ENCODE peak calls at places on chromosomes 2 and 18, in four cellular contexts. A is IMR-90, W is H1, P is mesendoderm. B is an unnamed sample.

GRCh38 chr18:23438608-23439366 is 14.3 kb upstream of the RIOK3 start:
- DNase-seq in A (no peak), W (no peak), P (no peak), B (no peak)

GRCh38 chr2:23241106-23241505 is 143.9 kb upstream of the KLHL29 start:
- DNase-seq in A (no peak), W (no peak), P (no peak), B (no peak)

GRCh38 chr2:140808816-140809215 is 1322.0 kb downstream of the LRP1B start:
- DNase-seq in A (no peak), W (no peak), P (peak), B (no peak)

GRCh38 chr2:95008311-95008710 is 17.2 kb upstream of the MAL start:
- DNase-seq in A (no peak), W (no peak), P (no peak), B (no peak)

GRCh38 chr2:10272464-10272863 is 30.2 kb upstream of the HPCAL1 start:
- DNase-seq in A (no peak), W (no peak), P (no peak), B (no peak)

GRCh38 chr2:228600265-228600664 is 418.8 kb upstream of the SPHKAP start:
- DNase-seq in A (peak), W (no peak), P (no peak), B (no peak)

GRCh38 chr2:237590272-237591020 is at the start of gene RAB17:
- DNase-seq in A (peak), W (no peak), P (peak), B (peak)

GRCh38 chr2:237488901-237489860 is 2.1 kb downstream of the MLPH start:
- DNase-seq in A (peak), W (no peak), P (peak), B (no peak)

GRCh38 chr18:23779696-23780303 is 90.5 kb downstream of the LAMA3 start:
- DNase-seq in A (peak), W (no peak), P (peak), B (no peak)

GRCh38 chr2:457792-458430 is 170.0 kb upstream of the ALKAL2 start:
- DNase-seq in A (no peak), W (no peak), P (no peak), B (no peak)

GRCh38 chr2:233712596-233713261 is at the start of gene UGT1A5:
- DNase-seq in A (no peak), W (no peak), P (no peak), B (no peak)

DNA sequence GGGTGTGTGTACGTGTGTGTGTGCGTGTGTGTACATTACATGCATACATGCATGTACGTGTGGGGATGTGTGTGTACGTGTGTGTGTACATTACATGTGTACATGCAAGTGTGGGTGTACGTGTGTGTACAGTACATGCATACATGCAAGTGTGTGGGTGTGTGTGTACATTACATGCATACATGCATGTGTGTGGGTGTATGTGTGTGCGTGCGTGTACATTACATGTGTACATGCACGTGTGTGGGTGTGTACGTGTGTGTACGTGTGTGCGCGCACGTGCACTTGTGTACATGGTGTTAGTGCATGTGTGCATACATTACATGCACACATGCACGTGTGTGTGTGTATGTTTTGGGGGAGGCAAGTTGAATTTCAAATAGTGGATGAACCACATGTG is 300.6 kb downstream of the CELF4 start:
- DNase-seq in A (no peak), W (no peak), P (no peak), B (no peak)
- H3K56ac ChIP-seq in A (no peak), W (no peak), P (no peak), B (no peak)

DNA sequence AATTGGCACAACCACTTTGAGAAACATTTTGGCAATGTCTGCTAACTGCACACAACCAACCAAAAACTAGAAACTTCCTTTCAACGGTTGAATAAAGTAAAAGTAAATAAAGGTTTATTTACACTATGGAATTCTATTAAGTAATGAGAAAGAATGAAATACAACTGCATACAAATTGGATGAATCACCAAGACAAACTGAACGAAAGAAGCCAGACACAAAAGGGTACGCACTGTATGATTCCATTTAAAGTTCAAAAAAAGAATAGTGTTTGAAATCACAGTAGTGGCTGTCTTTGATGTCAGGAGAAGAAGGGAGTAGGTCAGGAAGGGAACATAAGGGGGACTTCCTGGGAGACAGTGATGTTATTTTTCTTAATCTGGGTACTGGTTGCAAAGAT is 46.5 kb upstream of the SULT1C3 start:
- DNase-seq in A (no peak), W (no peak), P (no peak), B (no peak)
- H3K56ac ChIP-seq in A (no peak), W (no peak), P (no peak), B (no peak)

GRCh38 chr2:63058149-63058741 is 7.6 kb downstream of the OTX1 start:
- DNase-seq in A (peak), W (peak), P (peak), B (peak)
- H3K56ac ChIP-seq in A (no peak), W (no peak), P (no peak), B (no peak)

GRCh38 chr2:43223412-43224040 is 2.9 kb downstream of the ZFP36L2 start:
- DNase-seq in A (peak), W (no peak), P (no peak), B (no peak)
- H3K56ac ChIP-seq in A (peak), W (no peak), P (peak), B (no peak)

GRCh38 chr2:133522204-133522603 is 46.1 kb downstream of the NCKAP5 start:
- DNase-seq in A (no peak), W (no peak), P (no peak), B (no peak)
- H3K56ac ChIP-seq in A (no peak), W (no peak), P (no peak), B (no peak)

DNA sequence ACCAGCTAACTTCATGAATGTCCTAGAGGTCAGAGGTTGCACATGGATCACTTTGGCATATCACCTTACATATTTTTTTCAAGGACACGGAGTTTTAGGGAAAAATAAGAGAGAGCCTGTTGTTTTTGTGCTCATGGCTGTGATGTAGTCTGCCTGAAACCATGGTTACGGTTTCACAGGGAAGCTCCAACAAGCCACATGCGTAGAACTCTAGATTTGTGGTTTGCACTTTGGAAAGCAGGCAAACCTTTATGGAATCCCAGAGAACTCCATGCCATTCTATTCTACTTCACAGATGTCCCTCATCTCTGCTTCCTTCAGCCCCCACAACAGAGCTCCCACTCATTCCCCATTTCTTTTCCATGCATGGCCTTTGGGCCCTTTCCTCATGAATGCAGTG is 2.1 kb downstream of the PRKCE start:
- DNase-seq in A (no peak), W (no peak), P (no peak), B (no peak)
- H3K56ac ChIP-seq in A (no peak), W (no peak), P (no peak), B (no peak)

DNA sequence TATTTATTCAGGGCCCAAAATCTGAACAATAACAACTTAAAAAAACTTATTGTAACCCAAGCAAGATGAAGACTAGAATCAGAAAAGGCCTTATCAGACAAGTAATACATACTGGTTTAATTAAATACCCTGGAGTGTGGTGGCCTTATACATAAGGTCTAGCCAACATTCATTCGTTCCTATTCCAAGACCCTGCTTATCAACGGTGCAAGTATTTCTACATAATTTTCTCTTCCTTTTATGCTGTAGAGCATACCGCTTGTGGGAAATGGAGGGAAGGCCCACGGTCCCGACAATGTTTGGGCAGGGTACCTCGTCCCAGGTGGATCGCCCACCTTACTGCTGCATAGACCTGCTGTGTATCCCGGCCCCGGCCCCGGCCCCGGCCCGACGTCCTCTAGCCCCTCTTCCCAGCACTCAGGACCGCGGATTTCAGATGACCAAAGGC is 708 bp downstream of the ZNF24 start:
- DNase-seq in A (no peak), W (no peak), P (no peak), B (no peak)
- H3K56ac ChIP-seq in A (no peak), W (no peak), P (peak), B (no peak)

GRCh38 chr18:50967714-50968661 is at the start of gene ELAC1:
- DNase-seq in A (peak), W (peak), P (peak), B (peak)

GRCh38 chr18:50969448-50969847 is 1.6 kb downstream of the ELAC1 start:
- DNase-seq in A (no peak), W (no peak), P (no peak), B (no peak)

GRCh38 chr18:50970006-50970405 is 2.2 kb downstream of the ELAC1 start:
- DNase-seq in A (no peak), W (no peak), P (no peak), B (no peak)

GRCh38 chr18:50977037-50977760 is 9.4 kb downstream of the ELAC1 start:
- DNase-seq in A (no peak), W (no peak), P (no peak), B (no peak)

GRCh38 chr18:50973367-50974126 is 5.7 kb downstream of the ELAC1 start:
- DNase-seq in A (peak), W (no peak), P (no peak), B (no peak)
- H3K56ac ChIP-seq in A (no peak), W (no peak), P (no peak), B (no peak)

B was measured in H9.